ENCODE peak calls at places on chromosomes 3 and 15, in nine cellular contexts. One of them, this sample, is unnamed.
A peak's percentile ranks its signal among the peaks of the same experiment; 100 is the strongest.

GRCh38 chr3:117893638-117894037 is 1141.0 kb downstream of the IGSF11 start:
- DNase-seq in Peyer's patch: no peak
- DNase-seq in natural killer cell: no peak
- DNase-seq in esophagus squamous epithelium: no peak
- DNase-seq in fibroblast of mammary gland: no peak
- DNase-seq in CD8-positive, alpha-beta T cell: no peak
- DNase-seq in WTC11: no peak
- DNase-seq in tibial nerve: no peak
- DNase-seq in type B pancreatic cell: no peak
- DNase-seq in this sample: no peak

GRCh38 chr3:104133630-104134029 is 1233.1 kb upstream of the ALCAM start:
- DNase-seq in Peyer's patch: no peak
- DNase-seq in natural killer cell: no peak
- DNase-seq in esophagus squamous epithelium: no peak
- DNase-seq in fibroblast of mammary gland: no peak
- DNase-seq in CD8-positive, alpha-beta T cell: no peak
- DNase-seq in WTC11: peak; percentile 58
- DNase-seq in tibial nerve: no peak
- DNase-seq in type B pancreatic cell: no peak
- DNase-seq in this sample: no peak

GRCh38 chr15:75720787-75721461 is 8.3 kb upstream of the CSPG4 start:
- DNase-seq in Peyer's patch: peak; percentile 92
- DNase-seq in natural killer cell: no peak
- DNase-seq in esophagus squamous epithelium: no peak
- DNase-seq in fibroblast of mammary gland: peak; percentile 24
- DNase-seq in CD8-positive, alpha-beta T cell: no peak
- DNase-seq in WTC11: peak; percentile 54
- DNase-seq in tibial nerve: no peak
- DNase-seq in type B pancreatic cell: no peak
- DNase-seq in this sample: no peak

GRCh38 chr3:28575748-28576589 is 227.3 kb upstream of the AZI2 start:
- DNase-seq in Peyer's patch: no peak
- DNase-seq in natural killer cell: no peak
- DNase-seq in esophagus squamous epithelium: no peak
- DNase-seq in fibroblast of mammary gland: no peak
- DNase-seq in CD8-positive, alpha-beta T cell: no peak
- DNase-seq in WTC11: peak; percentile 52
- DNase-seq in tibial nerve: no peak
- DNase-seq in type B pancreatic cell: peak; percentile 69
- DNase-seq in this sample: peak; percentile 77

GRCh38 chr3:142218703-142219102 is 6.7 kb downstream of the GK5 start:
- DNase-seq in Peyer's patch: no peak
- DNase-seq in natural killer cell: no peak
- DNase-seq in esophagus squamous epithelium: no peak
- DNase-seq in fibroblast of mammary gland: peak; percentile 9
- DNase-seq in CD8-positive, alpha-beta T cell: no peak
- DNase-seq in WTC11: no peak
- DNase-seq in tibial nerve: no peak
- DNase-seq in type B pancreatic cell: no peak
- DNase-seq in this sample: no peak

GRCh38 chr3:46670891-46671427 is 22.5 kb downstream of the ALS2CL start:
- DNase-seq in Peyer's patch: no peak
- DNase-seq in natural killer cell: no peak
- DNase-seq in esophagus squamous epithelium: no peak
- DNase-seq in fibroblast of mammary gland: no peak
- DNase-seq in CD8-positive, alpha-beta T cell: no peak
- DNase-seq in WTC11: peak; percentile 12
- DNase-seq in tibial nerve: no peak
- DNase-seq in type B pancreatic cell: no peak
- DNase-seq in this sample: no peak

GRCh38 chr3:154473769-154474168 is 43.8 kb upstream of the GPR149 start:
- DNase-seq in Peyer's patch: no peak
- DNase-seq in natural killer cell: no peak
- DNase-seq in esophagus squamous epithelium: no peak
- DNase-seq in fibroblast of mammary gland: no peak
- DNase-seq in CD8-positive, alpha-beta T cell: no peak
- DNase-seq in WTC11: no peak
- DNase-seq in tibial nerve: no peak
- DNase-seq in type B pancreatic cell: no peak
- DNase-seq in this sample: no peak

GRCh38 chr3:72446406-72447058 is 401.7 kb downstream of the SHQ1 start:
- DNase-seq in Peyer's patch: no peak
- DNase-seq in natural killer cell: peak; percentile 61
- DNase-seq in esophagus squamous epithelium: no peak
- DNase-seq in fibroblast of mammary gland: peak; percentile 28
- DNase-seq in CD8-positive, alpha-beta T cell: peak; percentile 9
- DNase-seq in WTC11: no peak
- DNase-seq in tibial nerve: peak; percentile 39
- DNase-seq in type B pancreatic cell: peak; percentile 74
- DNase-seq in this sample: no peak

GRCh38 chr3:133644768-133645167 is 17.0 kb downstream of the TOPBP1 start:
- DNase-seq in Peyer's patch: no peak
- DNase-seq in natural killer cell: no peak
- DNase-seq in esophagus squamous epithelium: no peak
- DNase-seq in fibroblast of mammary gland: peak; percentile 65
- DNase-seq in CD8-positive, alpha-beta T cell: no peak
- DNase-seq in WTC11: no peak
- DNase-seq in tibial nerve: no peak
- DNase-seq in type B pancreatic cell: no peak
- DNase-seq in this sample: no peak

GRCh38 chr3:65472501-65472900 is 566.2 kb downstream of the MAGI1 start:
- DNase-seq in Peyer's patch: no peak
- DNase-seq in natural killer cell: no peak
- DNase-seq in esophagus squamous epithelium: no peak
- DNase-seq in fibroblast of mammary gland: no peak
- DNase-seq in CD8-positive, alpha-beta T cell: no peak
- DNase-seq in WTC11: no peak
- DNase-seq in tibial nerve: no peak
- DNase-seq in type B pancreatic cell: no peak
- DNase-seq in this sample: no peak

GRCh38 chr15:69525543-69525942 is 72.9 kb downstream of the RPLP1 start:
- DNase-seq in Peyer's patch: no peak
- DNase-seq in natural killer cell: no peak
- DNase-seq in esophagus squamous epithelium: no peak
- DNase-seq in fibroblast of mammary gland: no peak
- DNase-seq in CD8-positive, alpha-beta T cell: no peak
- DNase-seq in WTC11: no peak
- DNase-seq in tibial nerve: no peak
- DNase-seq in type B pancreatic cell: no peak
- DNase-seq in this sample: no peak

GRCh38 chr3:177441281-177441812 is 244.1 kb upstream of the TBL1XR1 start:
- DNase-seq in Peyer's patch: no peak
- DNase-seq in natural killer cell: no peak
- DNase-seq in esophagus squamous epithelium: no peak
- DNase-seq in fibroblast of mammary gland: peak; percentile 46
- DNase-seq in CD8-positive, alpha-beta T cell: no peak
- DNase-seq in WTC11: no peak
- DNase-seq in tibial nerve: no peak
- DNase-seq in type B pancreatic cell: no peak
- DNase-seq in this sample: no peak

DNA sequence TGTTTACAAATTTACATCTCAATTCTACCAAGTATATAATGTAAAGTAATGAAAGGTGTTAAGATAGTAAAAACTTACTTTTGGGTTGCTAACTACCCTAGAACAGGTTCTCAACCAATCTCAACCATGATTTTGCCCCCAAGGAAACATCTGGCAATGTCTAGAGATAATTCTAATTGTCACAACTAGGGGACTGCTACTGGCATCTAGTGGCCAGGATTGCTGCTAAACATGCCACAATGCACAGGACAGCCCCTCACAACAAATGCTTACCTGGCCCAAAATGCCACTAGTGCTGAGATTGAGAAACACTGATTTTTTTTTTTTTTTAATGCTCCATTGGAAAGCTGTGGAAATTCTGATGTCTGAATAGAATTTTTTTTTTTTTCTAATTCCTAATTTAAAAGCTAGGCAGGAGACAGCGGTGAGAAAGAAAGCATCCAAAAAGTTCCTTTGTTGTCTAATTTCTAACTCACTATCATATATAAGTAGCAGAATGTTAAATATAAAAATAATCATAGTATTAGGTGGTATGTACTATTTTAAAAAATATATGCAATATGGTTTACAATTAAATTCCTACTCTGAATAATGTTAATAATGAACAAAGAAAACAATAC is 81.5 kb downstream of the TJP1 start:
- DNase-seq in Peyer's patch: no peak
- DNase-seq in natural killer cell: no peak
- DNase-seq in esophagus squamous epithelium: no peak
- DNase-seq in fibroblast of mammary gland: no peak
- DNase-seq in CD8-positive, alpha-beta T cell: no peak
- DNase-seq in WTC11: no peak
- DNase-seq in tibial nerve: no peak
- DNase-seq in type B pancreatic cell: no peak
- DNase-seq in this sample: no peak
- TF ChIP-seq CTCF in Peyer's patch: no peak
- TF ChIP-seq CTCF in natural killer cell: no peak
- TF ChIP-seq CTCF in esophagus squamous epithelium: no peak
- TF ChIP-seq CTCF in fibroblast of mammary gland: peak; percentile 12
- TF ChIP-seq CTCF in CD8-positive, alpha-beta T cell: no peak
- TF ChIP-seq CTCF in WTC11: no peak
- TF ChIP-seq CTCF in tibial nerve: no peak
- TF ChIP-seq CTCF in type B pancreatic cell: peak; percentile 46
- TF ChIP-seq CTCF in this sample: peak; percentile 72

GRCh38 chr3:48739955-48740823 is 23.2 kb upstream of the IP6K2 start:
- DNase-seq in Peyer's patch: peak; percentile 90
- DNase-seq in natural killer cell: peak; percentile 48
- DNase-seq in esophagus squamous epithelium: no peak
- DNase-seq in fibroblast of mammary gland: peak; percentile 79
- DNase-seq in CD8-positive, alpha-beta T cell: peak; percentile 27
- DNase-seq in WTC11: peak; percentile 90
- DNase-seq in tibial nerve: peak; percentile 60
- DNase-seq in type B pancreatic cell: peak; percentile 76
- DNase-seq in this sample: peak; percentile 96

GRCh38 chr3:48738144-48738536 is 21.1 kb upstream of the IP6K2 start:
- DNase-seq in Peyer's patch: no peak
- DNase-seq in natural killer cell: no peak
- DNase-seq in esophagus squamous epithelium: no peak
- DNase-seq in fibroblast of mammary gland: no peak
- DNase-seq in CD8-positive, alpha-beta T cell: no peak
- DNase-seq in WTC11: no peak
- DNase-seq in tibial nerve: no peak
- DNase-seq in type B pancreatic cell: no peak
- DNase-seq in this sample: no peak

GRCh38 chr3:48743773-48744172 is 26.8 kb upstream of the IP6K2 start:
- DNase-seq in Peyer's patch: no peak
- DNase-seq in natural killer cell: no peak
- DNase-seq in esophagus squamous epithelium: no peak
- DNase-seq in fibroblast of mammary gland: no peak
- DNase-seq in CD8-positive, alpha-beta T cell: no peak
- DNase-seq in WTC11: no peak
- DNase-seq in tibial nerve: no peak
- DNase-seq in type B pancreatic cell: no peak
- DNase-seq in this sample: no peak

GRCh38 chr3:48738926-48739616 is 22.1 kb upstream of the IP6K2 start:
- DNase-seq in Peyer's patch: peak; percentile 62
- DNase-seq in natural killer cell: no peak
- DNase-seq in esophagus squamous epithelium: no peak
- DNase-seq in fibroblast of mammary gland: no peak
- DNase-seq in CD8-positive, alpha-beta T cell: no peak
- DNase-seq in WTC11: no peak
- DNase-seq in tibial nerve: no peak
- DNase-seq in type B pancreatic cell: no peak
- DNase-seq in this sample: no peak

DNA sequence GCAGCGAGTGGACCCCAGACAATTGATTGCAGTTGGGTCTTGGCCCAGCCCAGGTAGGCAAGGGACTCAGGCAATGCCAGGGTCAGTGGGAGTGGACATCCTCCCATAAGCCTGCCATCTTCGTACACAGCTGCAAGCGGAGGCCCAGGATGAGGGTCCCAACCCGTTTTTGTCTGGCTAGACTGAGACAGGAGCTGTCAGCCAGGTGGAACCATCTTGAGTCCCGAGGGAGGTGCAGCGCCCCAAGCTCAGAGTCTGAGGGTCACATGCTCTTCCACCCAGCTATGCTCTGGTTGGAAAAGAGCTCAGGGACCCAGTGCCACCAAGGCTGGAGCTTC is 22.6 kb upstream of the IP6K2 start:
- DNase-seq in Peyer's patch: no peak
- DNase-seq in natural killer cell: no peak
- DNase-seq in esophagus squamous epithelium: no peak
- DNase-seq in fibroblast of mammary gland: no peak
- DNase-seq in CD8-positive, alpha-beta T cell: no peak
- DNase-seq in WTC11: no peak
- DNase-seq in tibial nerve: no peak
- DNase-seq in type B pancreatic cell: no peak
- DNase-seq in this sample: no peak
- TF ChIP-seq CTCF in Peyer's patch: no peak
- TF ChIP-seq CTCF in natural killer cell: no peak
- TF ChIP-seq CTCF in esophagus squamous epithelium: no peak
- TF ChIP-seq CTCF in fibroblast of mammary gland: no peak
- TF ChIP-seq CTCF in CD8-positive, alpha-beta T cell: no peak
- TF ChIP-seq CTCF in WTC11: no peak
- TF ChIP-seq CTCF in tibial nerve: no peak
- TF ChIP-seq CTCF in type B pancreatic cell: no peak
- TF ChIP-seq CTCF in this sample: no peak

GRCh38 chr15:83992356-83993031 is 243.1 kb upstream of the GOLGA6L4 start:
- DNase-seq in Peyer's patch: no peak
- DNase-seq in natural killer cell: no peak
- DNase-seq in esophagus squamous epithelium: no peak
- DNase-seq in fibroblast of mammary gland: no peak
- DNase-seq in CD8-positive, alpha-beta T cell: no peak
- DNase-seq in WTC11: no peak
- DNase-seq in tibial nerve: no peak
- DNase-seq in type B pancreatic cell: no peak
- DNase-seq in this sample: no peak

GRCh38 chr15:83998486-83998885 is 237.1 kb upstream of the GOLGA6L4 start:
- DNase-seq in Peyer's patch: no peak
- DNase-seq in natural killer cell: no peak
- DNase-seq in esophagus squamous epithelium: no peak
- DNase-seq in fibroblast of mammary gland: no peak
- DNase-seq in CD8-positive, alpha-beta T cell: no peak
- DNase-seq in WTC11: no peak
- DNase-seq in tibial nerve: no peak
- DNase-seq in type B pancreatic cell: no peak
- DNase-seq in this sample: no peak

GRCh38 chr15:83999396-84000120 is 236.0 kb upstream of the GOLGA6L4 start:
- DNase-seq in Peyer's patch: no peak
- DNase-seq in natural killer cell: no peak
- DNase-seq in esophagus squamous epithelium: no peak
- DNase-seq in fibroblast of mammary gland: peak; percentile 8
- DNase-seq in CD8-positive, alpha-beta T cell: no peak
- DNase-seq in WTC11: no peak
- DNase-seq in tibial nerve: no peak
- DNase-seq in type B pancreatic cell: no peak
- DNase-seq in this sample: no peak

GRCh38 chr15:83991163-83991562 is 244.4 kb upstream of the GOLGA6L4 start:
- DNase-seq in Peyer's patch: no peak
- DNase-seq in natural killer cell: no peak
- DNase-seq in esophagus squamous epithelium: no peak
- DNase-seq in fibroblast of mammary gland: no peak
- DNase-seq in CD8-positive, alpha-beta T cell: no peak
- DNase-seq in WTC11: no peak
- DNase-seq in tibial nerve: no peak
- DNase-seq in type B pancreatic cell: no peak
- DNase-seq in this sample: no peak

GRCh38 chr15:83993591-83993990 is 242.0 kb upstream of the GOLGA6L4 start:
- DNase-seq in Peyer's patch: no peak
- DNase-seq in natural killer cell: no peak
- DNase-seq in esophagus squamous epithelium: no peak
- DNase-seq in fibroblast of mammary gland: no peak
- DNase-seq in CD8-positive, alpha-beta T cell: no peak
- DNase-seq in WTC11: no peak
- DNase-seq in tibial nerve: no peak
- DNase-seq in type B pancreatic cell: no peak
- DNase-seq in this sample: no peak
- TF ChIP-seq CTCF in Peyer's patch: no peak
- TF ChIP-seq CTCF in natural killer cell: no peak
- TF ChIP-seq CTCF in esophagus squamous epithelium: no peak
- TF ChIP-seq CTCF in fibroblast of mammary gland: no peak
- TF ChIP-seq CTCF in CD8-positive, alpha-beta T cell: no peak
- TF ChIP-seq CTCF in WTC11: no peak
- TF ChIP-seq CTCF in tibial nerve: no peak
- TF ChIP-seq CTCF in type B pancreatic cell: no peak
- TF ChIP-seq CTCF in this sample: no peak

GRCh38 chr3:57755368-57756021 is 614 bp upstream of the SLMAP start:
- DNase-seq in Peyer's patch: peak; percentile 54
- DNase-seq in natural killer cell: no peak
- DNase-seq in esophagus squamous epithelium: no peak
- DNase-seq in fibroblast of mammary gland: peak; percentile 42
- DNase-seq in CD8-positive, alpha-beta T cell: no peak
- DNase-seq in WTC11: peak; percentile 20
- DNase-seq in tibial nerve: no peak
- DNase-seq in type B pancreatic cell: no peak
- DNase-seq in this sample: no peak
- TF ChIP-seq CTCF in Peyer's patch: peak; percentile 41
- TF ChIP-seq CTCF in natural killer cell: no peak
- TF ChIP-seq CTCF in esophagus squamous epithelium: no peak
- TF ChIP-seq CTCF in fibroblast of mammary gland: no peak
- TF ChIP-seq CTCF in CD8-positive, alpha-beta T cell: peak; percentile 45
- TF ChIP-seq CTCF in WTC11: no peak
- TF ChIP-seq CTCF in tibial nerve: no peak
- TF ChIP-seq CTCF in type B pancreatic cell: peak; percentile 64
- TF ChIP-seq CTCF in this sample: peak; percentile 42

This sample was measured in chondrocyte.